ENCODE peak calls at places on chromosomes 6 and 20, in four cellular contexts. Y, Z, J and U are unnamed samples.

GRCh38 chr6:108518714-108519576 is 41.8 kb upstream of the FOXO3 start:
- DNase-seq in Z (no peak), J (no peak), Y (no peak), U (no peak)

GRCh38 chr6:53180678-53181077 is 32.0 kb upstream of the GCM1 start:
- DNase-seq in Z (no peak), Y (no peak), J (no peak), U (no peak)

GRCh38 chr6:33620584-33621395 is at the start of gene ITPR3:
- DNase-seq in Z (no peak), J (peak), Y (peak), U (no peak)

GRCh38 chr20:24507182-24507853 is 37.9 kb downstream of the SYNDIG1 start:
- DNase-seq in Z (no peak), Y (no peak), J (no peak), U (no peak)

GRCh38 chr6:90414352-90414751 is 117.7 kb upstream of the BACH2 start:
- DNase-seq in Z (no peak), J (no peak), Y (no peak), U (no peak)

GRCh38 chr20:50834599-50835005 is 39.7 kb downstream of the BCAS4 start:
- DNase-seq in Y (no peak), J (no peak), Z (no peak), U (no peak)

GRCh38 chr6:18350728-18351127 is 36.4 kb upstream of the RNF144B start:
- DNase-seq in Y (no peak), Z (no peak), J (no peak), U (no peak)

GRCh38 chr6:52517502-52518278 is 59.2 kb downstream of the TRAM2 start:
- DNase-seq in Z (no peak), Y (peak), J (no peak), U (peak)

GRCh38 chr20:61514805-61515505 is 262.9 kb downstream of the CDH4 start:
- DNase-seq in Z (no peak), Y (no peak), J (no peak), U (no peak)

GRCh38 chr6:161242779-161243693 is 30.8 kb downstream of the AGPAT4 start:
- DNase-seq in J (no peak), Z (no peak), Y (peak), U (peak)

GRCh38 chr20:6104493-6105188 is 18.2 kb downstream of the FERMT1 start:
- DNase-seq in Y (no peak), J (no peak), Z (no peak), U (no peak)

GRCh38 chr20:44942264-44942973 is 17.8 kb downstream of the TOMM34 start:
- DNase-seq in J (no peak), Y (no peak), Z (no peak), U (no peak)

GRCh38 chr6:118724211-118724610 is 72.8 kb upstream of the CEP85L start:
- DNase-seq in Y (no peak), Z (no peak), J (no peak), U (no peak)

GRCh38 chr6:151661928-151662327 is 145.6 kb upstream of the ESR1 start:
- DNase-seq in J (no peak), Z (no peak), Y (no peak), U (no peak)

GRCh38 chr6:131654326-131654725 is 17.2 kb downstream of the ENPP3 start:
- DNase-seq in Z (no peak), Y (no peak), J (no peak), U (no peak)

GRCh38 chr6:96545882-96546281 is 17.0 kb upstream of the FHL5 start:
- DNase-seq in J (no peak), Z (no peak), Y (no peak), U (no peak)

GRCh38 chr6:2848851-2849250 is 7.2 kb upstream of the SERPINB1 start:
- DNase-seq in Z (no peak), J (peak), Y (peak), U (no peak)

GRCh38 chr20:60054716-60055371 is 96.6 kb downstream of the CDH26 start:
- DNase-seq in J (no peak), Y (no peak), Z (no peak), U (no peak)

GRCh38 chr6:164859791-164860190 is 449.6 kb downstream of the C6orf118 start:
- DNase-seq in Y (no peak), Z (no peak), J (no peak), U (no peak)

GRCh38 chr6:99241905-99242534 is 107.5 kb downstream of the FAXC start:
- DNase-seq in Y (no peak), Z (no peak), J (no peak), U (no peak)

GRCh38 chr6:55696501-55696900 is 117.5 kb upstream of the HMGCLL1 start:
- DNase-seq in Z (no peak), J (no peak), Y (no peak), U (no peak)

GRCh38 chr20:45291526-45291925 is 15.1 kb upstream of the RBPJL start:
- DNase-seq in J (no peak), Z (no peak), Y (no peak), U (no peak)

GRCh38 chr6:163667372-163668060 is 253.0 kb downstream of the QKI start:
- DNase-seq in Z (no peak), J (no peak), Y (no peak), U (peak)

GRCh38 chr6:169971171-169971861 is 219.9 kb downstream of the ERMARD start:
- DNase-seq in Z (no peak), J (no peak), Y (no peak), U (no peak)

GRCh38 chr6:4093288-4093687 is 14.4 kb upstream of the FAM217A start:
- DNase-seq in Z (no peak), J (no peak), Y (no peak), U (no peak)

GRCh38 chr6:43608310-43608763 is 20.7 kb downstream of the GTPBP2 start:
- DNase-seq in Y (peak), J (peak), Z (no peak), U (no peak)

GRCh38 chr6:53065266-53066058 is at the start of gene FBXO9:
- DNase-seq in Z (peak), Y (peak), J (peak), U (peak)

GRCh38 chr6:142871910-142872331 is 73.1 kb downstream of the HIVEP2 start:
- DNase-seq in J (peak), Z (no peak), Y (peak), U (no peak)

GRCh38 chr6:5671162-5671561 is 335.6 kb downstream of the NRN1 start:
- DNase-seq in J (no peak), Z (no peak), Y (peak), U (peak)

GRCh38 chr6:149642829-149643580 is 5.5 kb downstream of the KATNA1 start:
- DNase-seq in J (no peak), Z (no peak), Y (no peak), U (no peak)

GRCh38 chr6:128233501-128233900 is 286.9 kb downstream of the PTPRK start:
- DNase-seq in Y (no peak), Z (no peak), J (no peak), U (no peak)

GRCh38 chr6:159107451-159108260 is 61.5 kb upstream of the FNDC1 start:
- DNase-seq in J (peak), Z (no peak), Y (peak), U (no peak)

GRCh38 chr6:100344321-100344720 is 120.4 kb downstream of the SIM1 start:
- DNase-seq in Y (no peak), J (no peak), Z (no peak), U (no peak)

GRCh38 chr6:158160932-158161539 is 7.0 kb downstream of the SERAC1 start:
- DNase-seq in Y (no peak), Z (no peak), J (no peak), U (no peak)

GRCh38 chr6:7528565-7528964 is 12.9 kb upstream of the DSP start:
- DNase-seq in Y (no peak), J (no peak), Z (no peak), U (no peak)